ENCODE peak calls at places on chromosomes 13 and 19, in eight cellular contexts. K is fibroblast of the conjunctiva; U is CD8-positive, alpha-beta memory T cell; X is fibroblast of lung; V is stimulated activated CD4-positive, alpha-beta T cell treated with anti-CD3 and anti-CD28 coated beads, TNF-alpha, amount 100 ng/mL, for 4 hours; L is DMS153; M is A549; B is HAP-1. T is an unnamed sample.

GRCh38 chr19:18848860-18849661 is 17.3 kb downstream of the UPF1 start:
- DNase-seq in B (no peak), K (no peak), X (no peak), L (no peak), M (no peak), U (no peak), V (no peak), T (peak; percentile 70)

GRCh38 chr13:100409132-100409531 is 179.5 kb downstream of the GGACT start:
- DNase-seq in M (no peak), K (no peak), V (no peak), B (no peak), X (no peak), U (no peak), L (no peak), T (no peak)

GRCh38 chr13:77698211-77699058 is 948 bp downstream of the SLAIN1 start:
- DNase-seq in L (peak; percentile 37), K (no peak), V (peak; percentile 11), B (peak; percentile 45), M (no peak), X (peak; percentile 6), U (peak; percentile 26), T (no peak)

GRCh38 chr13:50537029-50537428 is 306.5 kb downstream of the DLEU7 start:
- DNase-seq in B (no peak), K (no peak), V (no peak), U (no peak), M (no peak), L (no peak), X (no peak), T (no peak)

GRCh38 chr19:39411832-39412099 is 703 bp upstream of the PLEKHG2 start:
- DNase-seq in L (peak; percentile 89), V (peak; percentile 80), B (peak; percentile 80), X (peak; percentile 82), M (peak; percentile 98), U (peak; percentile 86), K (peak; percentile 92), T (no peak)

GRCh38 chr13:43364210-43365041 is 341.0 kb downstream of the DNAJC15 start:
- DNase-seq in M (no peak), V (no peak), K (no peak), U (no peak), X (peak; percentile 90), L (no peak), B (no peak), T (no peak)

GRCh38 chr19:18340990-18341868 is 831 bp downstream of the PGPEP1 start:
- DNase-seq in U (peak; percentile 35), B (no peak), L (no peak), X (peak; percentile 48), M (no peak), K (no peak), V (peak; percentile 55), T (no peak)

GRCh38 chr19:15730538-15730937 is 2.7 kb downstream of the OR10H2 start:
- DNase-seq in M (no peak), X (no peak), U (no peak), L (no peak), B (no peak), V (no peak), K (no peak), T (no peak)

GRCh38 chr19:2391118-2391725 is 31.2 kb downstream of the TMPRSS9 start:
- DNase-seq in M (peak; percentile 39), K (peak; percentile 53), L (peak; percentile 37), X (peak; percentile 61), B (peak; percentile 54), V (no peak), U (no peak), T (peak; percentile 36)

GRCh38 chr19:45908956-45909355 is 5.6 kb downstream of the NANOS2 start:
- DNase-seq in V (no peak), X (peak; percentile 35), L (no peak), B (no peak), M (no peak), U (no peak), K (no peak), T (no peak)

GRCh38 chr13:51194942-51195341 is 27.3 kb upstream of the FAM124A start:
- DNase-seq in L (no peak), M (no peak), X (no peak), V (no peak), B (no peak), K (no peak), U (no peak), T (no peak)

GRCh38 chr13:33123066-33123940 is 107.1 kb downstream of the KL start:
- DNase-seq in M (no peak), V (no peak), L (peak; percentile 87), B (no peak), X (peak; percentile 75), K (no peak), U (no peak), T (no peak)

GRCh38 chr19:4744451-4745170 is 21.0 kb upstream of the DPP9 start:
- DNase-seq in V (no peak), U (no peak), M (no peak), L (no peak), K (peak; percentile 82), X (peak; percentile 94), B (no peak), T (peak; percentile 78)

GRCh38 chr13:24741016-24741662 is 22.8 kb upstream of the RNF17 start:
- DNase-seq in L (no peak), X (no peak), B (no peak), V (no peak), M (no peak), K (no peak), U (no peak), T (no peak)

GRCh38 chr13:71513414-71514063 is 353.5 kb downstream of the DACH1 start:
- DNase-seq in U (no peak), V (no peak), K (no peak), B (no peak), M (no peak), X (no peak), L (peak; percentile 54), T (no peak)

GRCh38 chr19:48359123-48359522 is 4.6 kb downstream of the TMEM143 start:
- DNase-seq in B (no peak), L (no peak), K (no peak), M (no peak), U (no peak), X (no peak), V (no peak), T (no peak)

GRCh38 chr13:34542321-34542720 is 399.7 kb upstream of the NBEA start:
- DNase-seq in B (no peak), L (no peak), U (no peak), X (no peak), K (no peak), V (no peak), M (no peak), T (no peak)

GRCh38 chr13:45482571-45483173 is 17.9 kb downstream of the COG3 start:
- DNase-seq in M (no peak), L (no peak), X (peak; percentile 39), K (peak; percentile 6), U (no peak), B (no peak), V (no peak), T (no peak)

GRCh38 chr19:35717665-35718344 is at the start of gene KMT2B:
- DNase-seq in K (no peak), U (no peak), V (no peak), X (no peak), B (no peak), M (peak; percentile 100), L (no peak), T (no peak)

GRCh38 chr13:32587774-32588165 is 1.5 kb downstream of the PDS5B start:
- DNase-seq in K (no peak), M (no peak), V (no peak), L (no peak), U (no peak), B (peak; percentile 12), X (peak; percentile 39), T (no peak)

GRCh38 chr13:109627649-109628048 is 158.7 kb downstream of the IRS2 start:
- DNase-seq in X (no peak), B (no peak), M (no peak), K (no peak), U (no peak), L (no peak), V (no peak), T (no peak)

GRCh38 chr19:40601061-40601973 is at the start of gene LTBP4:
- DNase-seq in B (no peak), K (no peak), L (no peak), U (peak; percentile 19), X (peak; percentile 42), V (no peak), M (no peak), T (no peak)

GRCh38 chr13:101397742-101398141 is 18.6 kb downstream of the NALCN start:
- DNase-seq in L (no peak), V (no peak), U (no peak), K (peak; percentile 8), B (no peak), M (no peak), X (peak; percentile 95), T (peak; percentile 62)

GRCh38 chr19:49475995-49476880 is 2.2 kb downstream of the FLT3LG start:
- DNase-seq in U (no peak), M (peak; percentile 82), L (no peak), X (no peak), V (no peak), K (no peak), B (peak; percentile 59), T (no peak)

GRCh38 chr13:94351292-94352000 is 128.0 kb downstream of the DCT start:
- DNase-seq in M (no peak), L (no peak), U (no peak), K (no peak), B (no peak), X (peak; percentile 89), V (no peak), T (peak; percentile 42)

GRCh38 chr13:99436686-99437416 is 64.4 kb upstream of the TM9SF2 start:
- DNase-seq in V (peak; percentile 86), B (peak; percentile 67), L (peak; percentile 28), K (peak; percentile 63), M (peak; percentile 42), X (peak; percentile 76), U (peak; percentile 91), T (peak; percentile 11)

GRCh38 chr19:13966684-13967128 is 14.4 kb downstream of the DCAF15 start:
- DNase-seq in L (no peak), U (no peak), K (no peak), B (no peak), V (no peak), X (no peak), M (no peak), T (no peak)

GRCh38 chr19:30361721-30362120 is 10.5 kb upstream of the ZNF536 start:
- DNase-seq in M (no peak), B (no peak), X (no peak), V (no peak), L (no peak), U (no peak), K (no peak), T (no peak)

GRCh38 chr13:51538626-51539179 is 45.6 kb upstream of the WDFY2 start:
- DNase-seq in V (no peak), B (no peak), U (no peak), L (no peak), X (no peak), M (no peak), K (no peak), T (no peak)

GRCh38 chr19:38319421-38320258 is at the start of gene KCNK6:
- DNase-seq in X (peak; percentile 35), B (no peak), M (peak; percentile 66), K (no peak), U (peak; percentile 39), V (peak; percentile 36), L (peak; percentile 8), T (no peak)

GRCh38 chr13:99617474-99618255 is 116.4 kb downstream of the TM9SF2 start:
- DNase-seq in K (peak; percentile 71), L (no peak), B (peak; percentile 36), U (no peak), M (peak; percentile 40), V (no peak), X (peak; percentile 35), T (no peak)

GRCh38 chr13:98658131-98658530 is 81.2 kb upstream of the STK24 start:
- DNase-seq in V (no peak), X (no peak), L (no peak), U (no peak), K (peak; percentile 5), B (peak; percentile 19), M (no peak), T (peak; percentile 53)

T was measured in GM04503.